ENCODE peak calls at places on chromosomes 5 and 9, in four cellular contexts. One of them, this sample, is unnamed.

GRCh38 chr5:32420506-32420905 is 24.0 kb downstream of the ZFR start:
- DNase-seq in NCI-H774: no peak
- DNase-seq in effector CD8-positive, alpha-beta T cell: no peak
- DNase-seq in CD8-positive, alpha-beta memory T cell: no peak
- DNase-seq in this sample: no peak

GRCh38 chr5:57494104-57495098 is 11.8 kb upstream of the ACTBL2 start:
- DNase-seq in NCI-H774: no peak
- DNase-seq in effector CD8-positive, alpha-beta T cell: no peak
- DNase-seq in CD8-positive, alpha-beta memory T cell: no peak
- DNase-seq in this sample: peak; percentile 64

GRCh38 chr9:111870774-111871542 is 25.7 kb upstream of the UGCG start:
- DNase-seq in NCI-H774: no peak
- DNase-seq in effector CD8-positive, alpha-beta T cell: no peak
- DNase-seq in CD8-positive, alpha-beta memory T cell: no peak
- DNase-seq in this sample: no peak

GRCh38 chr5:57495285-57495684 is 12.7 kb upstream of the ACTBL2 start:
- DNase-seq in NCI-H774: no peak
- DNase-seq in effector CD8-positive, alpha-beta T cell: no peak
- DNase-seq in CD8-positive, alpha-beta memory T cell: no peak
- DNase-seq in this sample: no peak

GRCh38 chr5:8842906-8843590 is 702.8 kb downstream of the SEMA5A start:
- DNase-seq in NCI-H774: peak; percentile 51
- DNase-seq in effector CD8-positive, alpha-beta T cell: no peak
- DNase-seq in CD8-positive, alpha-beta memory T cell: no peak
- DNase-seq in this sample: no peak

GRCh38 chr9:86637515-86637914 is 283.3 kb upstream of the TUT7 start:
- DNase-seq in NCI-H774: no peak
- DNase-seq in effector CD8-positive, alpha-beta T cell: no peak
- DNase-seq in CD8-positive, alpha-beta memory T cell: no peak
- DNase-seq in this sample: no peak

GRCh38 chr5:83472508-83473343 is 1.2 kb downstream of the VCAN start:
- DNase-seq in NCI-H774: peak; percentile 55
- DNase-seq in effector CD8-positive, alpha-beta T cell: no peak
- DNase-seq in CD8-positive, alpha-beta memory T cell: no peak
- DNase-seq in this sample: no peak

GRCh38 chr9:34907044-34907443 is 51.0 kb upstream of the PHF24 start:
- DNase-seq in NCI-H774: no peak
- DNase-seq in effector CD8-positive, alpha-beta T cell: no peak
- DNase-seq in CD8-positive, alpha-beta memory T cell: no peak
- DNase-seq in this sample: no peak

GRCh38 chr9:110886832-110887231 is 151.4 kb downstream of the LPAR1 start:
- DNase-seq in NCI-H774: no peak
- DNase-seq in effector CD8-positive, alpha-beta T cell: no peak
- DNase-seq in CD8-positive, alpha-beta memory T cell: no peak
- DNase-seq in this sample: no peak

GRCh38 chr9:38311382-38312270 is 80.9 kb upstream of the ALDH1B1 start:
- DNase-seq in NCI-H774: no peak
- DNase-seq in effector CD8-positive, alpha-beta T cell: no peak
- DNase-seq in CD8-positive, alpha-beta memory T cell: no peak
- DNase-seq in this sample: no peak

GRCh38 chr5:176738851-176739250 is 71.5 kb upstream of the UNC5A start:
- DNase-seq in NCI-H774: no peak
- DNase-seq in effector CD8-positive, alpha-beta T cell: no peak
- DNase-seq in CD8-positive, alpha-beta memory T cell: no peak
- DNase-seq in this sample: no peak

This sample was measured in naive thymus-derived CD8-positive, alpha-beta T cell.